ENCODE peak calls at places on chromosome 18, in six cellular contexts. One of them, this sample, is unnamed.

GRCh38 chr18:76396792-76397191 is 98.2 kb downstream of the ZNF516 start:
- DNase-seq in fibroblast of lung: no peak
- DNase-seq in foreskin keratinocyte: no peak
- DNase-seq in astrocyte: no peak
- DNase-seq in B cell: no peak
- DNase-seq in brain microvascular endothelial cell: no peak
- DNase-seq in this sample: no peak

GRCh38 chr18:37662099-37662498 is 96.5 kb upstream of the CELF4 start:
- DNase-seq in brain microvascular endothelial cell: no peak
- DNase-seq in fibroblast of lung: no peak
- DNase-seq in B cell: no peak
- DNase-seq in foreskin keratinocyte: no peak
- DNase-seq in astrocyte: no peak
- DNase-seq in this sample: no peak

GRCh38 chr18:36711813-36712444 is 116.9 kb downstream of the TPGS2 start:
- DNase-seq in astrocyte: peak
- DNase-seq in brain microvascular endothelial cell: peak
- DNase-seq in foreskin keratinocyte: peak
- DNase-seq in B cell: no peak
- DNase-seq in fibroblast of lung: peak
- DNase-seq in this sample: no peak

GRCh38 chr18:11065061-11065460 is 84.3 kb downstream of the PIEZO2 start:
- DNase-seq in brain microvascular endothelial cell: no peak
- DNase-seq in foreskin keratinocyte: no peak
- DNase-seq in astrocyte: no peak
- DNase-seq in fibroblast of lung: no peak
- DNase-seq in B cell: no peak
- DNase-seq in this sample: no peak

GRCh38 chr18:22499421-22499820 is 81.7 kb upstream of the CTAGE1 start:
- DNase-seq in B cell: no peak
- DNase-seq in brain microvascular endothelial cell: no peak
- DNase-seq in foreskin keratinocyte: no peak
- DNase-seq in astrocyte: no peak
- DNase-seq in fibroblast of lung: no peak
- DNase-seq in this sample: no peak

GRCh38 chr18:3037423-3037915 is 24.5 kb upstream of the LPIN2 start:
- DNase-seq in fibroblast of lung: peak
- DNase-seq in astrocyte: peak
- DNase-seq in B cell: peak
- DNase-seq in brain microvascular endothelial cell: peak
- DNase-seq in foreskin keratinocyte: peak
- DNase-seq in this sample: peak

GRCh38 chr18:58396144-58396543 is 232.7 kb downstream of the ALPK2 start:
- DNase-seq in foreskin keratinocyte: no peak
- DNase-seq in brain microvascular endothelial cell: no peak
- DNase-seq in fibroblast of lung: no peak
- DNase-seq in B cell: no peak
- DNase-seq in astrocyte: no peak
- DNase-seq in this sample: no peak

GRCh38 chr18:79943608-79944125 is 7.8 kb downstream of the SLC66A2 start:
- DNase-seq in foreskin keratinocyte: no peak
- DNase-seq in fibroblast of lung: no peak
- DNase-seq in B cell: no peak
- DNase-seq in astrocyte: no peak
- DNase-seq in brain microvascular endothelial cell: no peak
- DNase-seq in this sample: no peak

GRCh38 chr18:45464619-45465018 is 150.7 kb upstream of the SLC14A2 start:
- DNase-seq in astrocyte: no peak
- DNase-seq in brain microvascular endothelial cell: no peak
- DNase-seq in fibroblast of lung: no peak
- DNase-seq in B cell: no peak
- DNase-seq in foreskin keratinocyte: no peak
- DNase-seq in this sample: no peak

GRCh38 chr18:62877448-62878221 is 162.3 kb downstream of the PHLPP1 start:
- DNase-seq in astrocyte: peak
- DNase-seq in brain microvascular endothelial cell: peak
- DNase-seq in fibroblast of lung: peak
- DNase-seq in B cell: no peak
- DNase-seq in foreskin keratinocyte: no peak
- DNase-seq in this sample: no peak

GRCh38 chr18:78492813-78493371 is 486.7 kb upstream of the SALL3 start:
- DNase-seq in B cell: no peak
- DNase-seq in astrocyte: no peak
- DNase-seq in fibroblast of lung: no peak
- DNase-seq in brain microvascular endothelial cell: no peak
- DNase-seq in foreskin keratinocyte: no peak
- DNase-seq in this sample: no peak

GRCh38 chr18:3914833-3915598 is 465.0 kb downstream of the TGIF1 start:
- DNase-seq in fibroblast of lung: no peak
- DNase-seq in foreskin keratinocyte: peak
- DNase-seq in brain microvascular endothelial cell: no peak
- DNase-seq in B cell: no peak
- DNase-seq in astrocyte: no peak
- DNase-seq in this sample: no peak

GRCh38 chr18:76524477-76524876 is 29.4 kb upstream of the ZNF516 start:
- DNase-seq in brain microvascular endothelial cell: no peak
- DNase-seq in B cell: no peak
- DNase-seq in astrocyte: no peak
- DNase-seq in foreskin keratinocyte: no peak
- DNase-seq in fibroblast of lung: no peak
- DNase-seq in this sample: no peak

GRCh38 chr18:45268583-45268982 is 346.7 kb upstream of the SLC14A2 start:
- DNase-seq in fibroblast of lung: no peak
- DNase-seq in B cell: no peak
- DNase-seq in astrocyte: no peak
- DNase-seq in brain microvascular endothelial cell: no peak
- DNase-seq in foreskin keratinocyte: no peak
- DNase-seq in this sample: no peak

GRCh38 chr18:14767474-14767873 is 19.5 kb downstream of the ANKRD30B start:
- DNase-seq in brain microvascular endothelial cell: no peak
- DNase-seq in foreskin keratinocyte: no peak
- DNase-seq in B cell: no peak
- DNase-seq in fibroblast of lung: no peak
- DNase-seq in astrocyte: no peak
- DNase-seq in this sample: no peak

GRCh38 chr18:44579028-44579692 is 101.5 kb upstream of the SETBP1 start:
- DNase-seq in B cell: peak
- DNase-seq in foreskin keratinocyte: no peak
- DNase-seq in brain microvascular endothelial cell: no peak
- DNase-seq in astrocyte: peak
- DNase-seq in fibroblast of lung: peak
- DNase-seq in this sample: no peak

GRCh38 chr18:80044072-80044471 is 9.8 kb downstream of the RBFA start:
- DNase-seq in foreskin keratinocyte: no peak
- DNase-seq in astrocyte: no peak
- DNase-seq in B cell: no peak
- DNase-seq in brain microvascular endothelial cell: no peak
- DNase-seq in fibroblast of lung: no peak
- DNase-seq in this sample: no peak

GRCh38 chr18:40926679-40927078 is 1028.4 kb upstream of the PIK3C3 start:
- DNase-seq in fibroblast of lung: peak
- DNase-seq in brain microvascular endothelial cell: no peak
- DNase-seq in B cell: no peak
- DNase-seq in foreskin keratinocyte: no peak
- DNase-seq in astrocyte: peak
- DNase-seq in this sample: no peak

GRCh38 chr18:22309191-22309590 is 108.5 kb downstream of the CTAGE1 start:
- DNase-seq in brain microvascular endothelial cell: peak
- DNase-seq in fibroblast of lung: peak
- DNase-seq in foreskin keratinocyte: no peak
- DNase-seq in astrocyte: peak
- DNase-seq in B cell: no peak
- DNase-seq in this sample: no peak

GRCh38 chr18:48542513-48543181 is 3.8 kb downstream of the CTIF start:
- DNase-seq in fibroblast of lung: no peak
- DNase-seq in brain microvascular endothelial cell: no peak
- DNase-seq in astrocyte: no peak
- DNase-seq in B cell: no peak
- DNase-seq in foreskin keratinocyte: peak
- DNase-seq in this sample: no peak

GRCh38 chr18:79926306-79926705 is 25.1 kb downstream of the SLC66A2 start:
- DNase-seq in astrocyte: no peak
- DNase-seq in fibroblast of lung: no peak
- DNase-seq in B cell: no peak
- DNase-seq in brain microvascular endothelial cell: no peak
- DNase-seq in foreskin keratinocyte: no peak
- DNase-seq in this sample: no peak

GRCh38 chr18:55096261-55097026 is 137.2 kb upstream of the CCDC68 start:
- DNase-seq in B cell: peak
- DNase-seq in foreskin keratinocyte: peak
- DNase-seq in brain microvascular endothelial cell: peak
- DNase-seq in astrocyte: peak
- DNase-seq in fibroblast of lung: peak
- DNase-seq in this sample: peak
- TF ChIP-seq CTCF in B cell: peak
- TF ChIP-seq CTCF in foreskin keratinocyte: peak
- TF ChIP-seq CTCF in brain microvascular endothelial cell: peak
- TF ChIP-seq CTCF in astrocyte: peak
- TF ChIP-seq CTCF in fibroblast of lung: peak
- TF ChIP-seq CTCF in this sample: peak

DNA sequence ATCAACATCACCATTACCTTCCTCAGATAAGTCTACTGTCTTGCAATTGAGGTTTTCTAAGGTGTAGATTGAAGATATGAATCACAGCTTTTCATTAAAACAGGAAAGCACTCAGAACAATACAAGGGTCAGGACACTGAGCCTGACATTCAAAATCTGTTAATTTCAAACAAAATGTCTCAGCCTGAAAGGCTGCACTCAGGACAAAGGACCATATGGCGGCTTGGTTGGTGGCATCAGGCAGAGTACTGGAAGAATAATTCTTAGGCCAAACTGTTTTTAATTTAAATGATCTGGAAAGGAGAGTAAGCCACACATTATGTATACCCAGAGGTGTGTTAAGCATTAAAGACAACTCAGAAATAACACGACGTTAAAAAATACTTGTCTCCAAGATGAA is 85.8 kb downstream of the SKA1 start:
- DNase-seq in fibroblast of lung: no peak
- DNase-seq in foreskin keratinocyte: no peak
- DNase-seq in B cell: no peak
- DNase-seq in astrocyte: no peak
- DNase-seq in brain microvascular endothelial cell: no peak
- DNase-seq in this sample: no peak
- TF ChIP-seq CTCF in fibroblast of lung: no peak
- TF ChIP-seq CTCF in foreskin keratinocyte: no peak
- TF ChIP-seq CTCF in B cell: no peak
- TF ChIP-seq CTCF in astrocyte: no peak
- TF ChIP-seq CTCF in brain microvascular endothelial cell: no peak
- TF ChIP-seq CTCF in this sample: no peak

GRCh38 chr18:74153377-74153776 is 5.1 kb downstream of the TIMM21 start:
- DNase-seq in fibroblast of lung: peak
- DNase-seq in foreskin keratinocyte: no peak
- DNase-seq in brain microvascular endothelial cell: no peak
- DNase-seq in B cell: no peak
- DNase-seq in astrocyte: peak
- DNase-seq in this sample: no peak

GRCh38 chr18:74155276-74155675 is 7.0 kb downstream of the TIMM21 start:
- DNase-seq in foreskin keratinocyte: no peak
- DNase-seq in astrocyte: peak
- DNase-seq in B cell: no peak
- DNase-seq in fibroblast of lung: peak
- DNase-seq in brain microvascular endothelial cell: peak
- DNase-seq in this sample: no peak

GRCh38 chr18:74153793-74154192 is 5.5 kb downstream of the TIMM21 start:
- DNase-seq in brain microvascular endothelial cell: no peak
- DNase-seq in B cell: no peak
- DNase-seq in foreskin keratinocyte: no peak
- DNase-seq in astrocyte: no peak
- DNase-seq in fibroblast of lung: peak
- DNase-seq in this sample: no peak

GRCh38 chr18:74152270-74152669 is 3.9 kb downstream of the TIMM21 start:
- DNase-seq in foreskin keratinocyte: no peak
- DNase-seq in brain microvascular endothelial cell: no peak
- DNase-seq in fibroblast of lung: no peak
- DNase-seq in astrocyte: no peak
- DNase-seq in B cell: no peak
- DNase-seq in this sample: no peak

GRCh38 chr18:74152906-74153305 is 4.6 kb downstream of the TIMM21 start:
- DNase-seq in brain microvascular endothelial cell: no peak
- DNase-seq in B cell: no peak
- DNase-seq in fibroblast of lung: no peak
- DNase-seq in foreskin keratinocyte: no peak
- DNase-seq in astrocyte: no peak
- DNase-seq in this sample: no peak
- TF ChIP-seq CTCF in brain microvascular endothelial cell: peak
- TF ChIP-seq CTCF in B cell: no peak
- TF ChIP-seq CTCF in fibroblast of lung: peak
- TF ChIP-seq CTCF in foreskin keratinocyte: peak
- TF ChIP-seq CTCF in astrocyte: no peak
- TF ChIP-seq CTCF in this sample: peak

GRCh38 chr18:23810396-23810795 is 121.1 kb downstream of the LAMA3 start:
- DNase-seq in B cell: no peak
- DNase-seq in fibroblast of lung: no peak
- DNase-seq in foreskin keratinocyte: no peak
- DNase-seq in brain microvascular endothelial cell: no peak
- DNase-seq in astrocyte: no peak
- DNase-seq in this sample: no peak

GRCh38 chr18:23809411-23809810 is 120.2 kb downstream of the LAMA3 start:
- DNase-seq in B cell: no peak
- DNase-seq in fibroblast of lung: no peak
- DNase-seq in brain microvascular endothelial cell: no peak
- DNase-seq in astrocyte: no peak
- DNase-seq in foreskin keratinocyte: no peak
- DNase-seq in this sample: no peak

GRCh38 chr18:23811176-23811575 is 121.9 kb downstream of the LAMA3 start:
- DNase-seq in astrocyte: no peak
- DNase-seq in brain microvascular endothelial cell: no peak
- DNase-seq in fibroblast of lung: no peak
- DNase-seq in B cell: no peak
- DNase-seq in foreskin keratinocyte: no peak
- DNase-seq in this sample: no peak

GRCh38 chr18:23814977-23815614 is 125.8 kb downstream of the LAMA3 start:
- DNase-seq in fibroblast of lung: no peak
- DNase-seq in foreskin keratinocyte: no peak
- DNase-seq in astrocyte: no peak
- DNase-seq in B cell: no peak
- DNase-seq in brain microvascular endothelial cell: no peak
- DNase-seq in this sample: no peak

DNA sequence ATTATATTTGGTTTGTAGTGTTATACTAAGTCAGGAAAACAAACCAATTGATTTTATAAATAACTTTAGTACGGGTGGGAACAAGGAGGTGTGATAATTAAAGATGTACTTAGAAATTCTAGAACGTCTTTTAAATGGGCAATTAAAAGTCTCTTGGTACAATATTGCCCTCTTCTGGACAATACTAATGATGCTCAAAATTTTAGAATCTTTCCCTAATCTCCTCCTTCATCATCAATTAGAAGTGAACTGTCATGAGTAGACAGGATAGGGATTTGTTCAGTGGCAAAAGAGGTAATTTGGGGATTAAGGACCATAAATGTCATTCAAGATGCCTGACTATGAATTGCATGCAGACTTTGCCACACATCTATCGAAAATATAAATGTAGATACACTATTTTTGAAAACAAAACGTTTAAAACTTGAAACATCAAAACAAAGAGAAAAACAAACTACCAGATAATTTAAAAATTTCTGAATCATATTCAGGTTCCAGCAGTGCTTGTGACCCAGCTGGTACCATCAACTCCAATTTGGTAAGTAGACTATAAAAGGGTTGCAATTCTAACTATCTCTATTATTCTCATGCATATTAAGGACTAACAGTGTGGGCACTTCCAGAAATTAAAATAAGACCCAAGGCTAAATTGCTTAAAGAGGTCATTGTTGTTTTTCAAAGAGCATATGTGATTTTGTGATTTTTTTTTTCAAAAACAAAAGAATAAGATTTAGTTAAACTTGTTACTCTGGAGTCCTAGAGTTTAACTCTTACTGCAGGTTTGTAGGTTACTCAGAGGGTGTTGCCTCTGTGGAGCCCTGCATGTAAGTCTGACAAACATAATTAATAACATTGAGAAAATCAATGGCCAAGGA is 123.5 kb downstream of the LAMA3 start:
- DNase-seq in fibroblast of lung: peak
- DNase-seq in foreskin keratinocyte: no peak
- DNase-seq in brain microvascular endothelial cell: no peak
- DNase-seq in astrocyte: no peak
- DNase-seq in B cell: peak
- DNase-seq in this sample: no peak
- TF ChIP-seq CTCF in fibroblast of lung: peak
- TF ChIP-seq CTCF in foreskin keratinocyte: peak
- TF ChIP-seq CTCF in brain microvascular endothelial cell: no peak
- TF ChIP-seq CTCF in astrocyte: peak
- TF ChIP-seq CTCF in B cell: peak
- TF ChIP-seq CTCF in this sample: peak

This sample was measured in AG09319.